ENCODE peak calls at places on chromosomes 6 and 20, in seven cellular contexts. E is activated CD4-positive, alpha-beta T cell treated with anti-CD3 and anti-CD28 coated beads for 4 hours; W is NCI-H1092; P is astrocyte of the spinal cord; D is iPS-NIHi11; N is SHP77; M is A549. B is an unnamed sample.

GRCh38 chr6:42417641-42418112 is 34.0 kb downstream of the TRERF1 start:
- DNase-seq in D (no peak), N (no peak), M (no peak), E (peak; percentile 39), W (no peak), P (peak; percentile 72), B (peak; percentile 78)

GRCh38 chr6:154053141-154053540 is 14.1 kb downstream of the OPRM1 start:
- DNase-seq in W (no peak), E (no peak), N (no peak), D (no peak), P (no peak), M (no peak), B (no peak)

GRCh38 chr20:60131375-60131774 is 173.2 kb downstream of the CDH26 start:
- DNase-seq in E (no peak), N (no peak), M (no peak), D (no peak), W (no peak), P (no peak), B (no peak)

GRCh38 chr20:9571783-9572182 is 57.4 kb downstream of the LAMP5 start:
- DNase-seq in D (no peak), N (no peak), M (no peak), P (no peak), W (no peak), E (no peak), B (no peak)

GRCh38 chr20:52801628-52802006 is 170.5 kb upstream of the TSHZ2 start:
- DNase-seq in W (no peak), N (no peak), D (no peak), P (no peak), M (no peak), E (no peak), B (no peak)

GRCh38 chr6:154805288-154805911 is 72.2 kb downstream of the SCAF8 start:
- DNase-seq in M (peak; percentile 52), N (no peak), E (no peak), D (peak; percentile 26), P (peak; percentile 62), W (peak; percentile 1), B (peak; percentile 47)

GRCh38 chr6:161370882-161371281 is 97.0 kb upstream of the AGPAT4 start:
- DNase-seq in M (peak; percentile 76), N (peak; percentile 58), P (peak; percentile 78), D (peak; percentile 81), E (peak; percentile 51), W (peak; percentile 68), B (peak; percentile 64)

GRCh38 chr6:57242505-57242904 is 20.4 kb upstream of the RAB23 start:
- DNase-seq in N (no peak), E (no peak), M (peak; percentile 71), W (no peak), D (no peak), P (peak; percentile 93), B (peak; percentile 81)

GRCh38 chr6:108156180-108156937 is 9.5 kb upstream of the NR2E1 start:
- DNase-seq in P (no peak), D (peak; percentile 33), W (no peak), M (no peak), E (no peak), N (no peak), B (peak; percentile 64)

GRCh38 chr20:46699651-46700359 is 9.6 kb upstream of the SLC2A10 start:
- DNase-seq in D (no peak), N (no peak), E (no peak), M (peak; percentile 35), W (no peak), P (no peak), B (no peak)

GRCh38 chr6:154991207-154991606 is 3.9 kb upstream of the TIAM2 start:
- DNase-seq in N (no peak), P (no peak), M (no peak), E (no peak), D (no peak), W (no peak), B (no peak)

GRCh38 chr6:162854734-162855191 is 127.0 kb downstream of the PACRG start:
- DNase-seq in W (no peak), N (peak; percentile 20), M (no peak), D (no peak), P (peak; percentile 7), E (no peak), B (no peak)

GRCh38 chr6:112979830-112980229 is 632.7 kb downstream of the RFPL4B start:
- DNase-seq in N (no peak), E (no peak), W (peak; percentile 1), P (peak; percentile 31), D (no peak), M (no peak), B (peak; percentile 49)

GRCh38 chr6:11971154-11971553 is 41.0 kb upstream of the HIVEP1 start:
- DNase-seq in N (no peak), P (peak; percentile 80), M (no peak), D (no peak), E (no peak), W (no peak), B (peak; percentile 87)

GRCh38 chr6:125970760-125971159 is 14.2 kb downstream of the HINT3 start:
- DNase-seq in P (no peak), D (no peak), E (no peak), M (no peak), W (no peak), N (no peak), B (no peak)

GRCh38 chr6:45590225-45590624 is 212.5 kb upstream of the SUPT3H start:
- DNase-seq in D (no peak), E (no peak), P (peak; percentile 83), W (no peak), N (no peak), M (peak; percentile 19), B (no peak)

GRCh38 chr6:79631800-79632172 is 657 bp downstream of the SH3BGRL2 start:
- DNase-seq in P (no peak), M (no peak), W (no peak), E (no peak), N (no peak), D (no peak), B (no peak)

GRCh38 chr6:72083976-72084375 is 197.6 kb downstream of the RIMS1 start:
- DNase-seq in E (no peak), D (no peak), N (no peak), P (no peak), W (no peak), M (no peak), B (no peak)

GRCh38 chr6:41967312-41968287 is 26.0 kb upstream of the CCND3 start:
- DNase-seq in P (no peak), N (no peak), E (no peak), D (no peak), W (no peak), M (peak; percentile 97), B (peak; percentile 32)

GRCh38 chr20:49981218-49982071 is 1.3 kb upstream of the SNAI1 start:
- DNase-seq in P (no peak), M (no peak), E (no peak), N (no peak), W (no peak), D (no peak), B (no peak)

GRCh38 chr6:150208606-150209352 is 65.9 kb downstream of the PPP1R14C start:
- DNase-seq in P (no peak), D (no peak), M (no peak), N (peak; percentile 87), W (peak; percentile 49), E (no peak), B (peak; percentile 27)

GRCh38 chr6:25640446-25640845 is 11.6 kb upstream of the SCGN start:
- DNase-seq in W (no peak), M (no peak), E (no peak), D (no peak), N (no peak), P (no peak), B (no peak)

GRCh38 chr6:4853782-4854511 is 77.7 kb downstream of the CDYL start:
- DNase-seq in M (peak; percentile 34), P (no peak), D (no peak), N (no peak), E (no peak), W (no peak), B (no peak)

GRCh38 chr20:47681977-47682812 is 103.1 kb downstream of the SULF2 start:
- DNase-seq in D (no peak), N (no peak), M (peak; percentile 43), W (no peak), P (no peak), E (no peak), B (peak; percentile 71)

GRCh38 chr6:3414704-3415453 is 42.0 kb downstream of the SLC22A23 start:
- DNase-seq in E (no peak), W (no peak), P (peak; percentile 68), N (no peak), M (no peak), D (peak; percentile 43), B (no peak)

GRCh38 chr6:170087946-170088348 is 202.9 kb downstream of the DLL1 start:
- DNase-seq in D (no peak), M (no peak), W (no peak), N (no peak), P (no peak), E (peak; percentile 46), B (no peak)

GRCh38 chr6:158556113-158556512 is 3.8 kb upstream of the TMEM181 start:
- DNase-seq in D (no peak), M (no peak), P (no peak), E (no peak), N (no peak), W (no peak), B (no peak)

GRCh38 chr6:156598316-156598715 is 178.9 kb upstream of the ARID1B start:
- DNase-seq in N (no peak), P (no peak), M (no peak), E (no peak), W (no peak), D (no peak), B (no peak)

GRCh38 chr6:106510090-106510970 is 119.0 kb downstream of the RTN4IP1 start:
- DNase-seq in M (peak; percentile 48), D (peak; percentile 55), P (peak; percentile 49), W (no peak), E (peak; percentile 78), N (no peak), B (peak; percentile 41)

GRCh38 chr6:14396826-14397517 is 279.4 kb downstream of the CD83 start:
- DNase-seq in E (no peak), P (peak; percentile 3), N (no peak), W (no peak), M (no peak), D (peak; percentile 83), B (peak; percentile 23)

GRCh38 chr6:23349521-23350147 is 776.4 kb upstream of the NRSN1 start:
- DNase-seq in M (peak; percentile 28), D (no peak), W (peak; percentile 61), P (peak; percentile 90), N (peak; percentile 10), E (no peak), B (peak; percentile 60)

GRCh38 chr6:37657117-37657886 is 40.4 kb downstream of the MDGA1 start:
- DNase-seq in D (no peak), E (no peak), M (peak; percentile 46), N (no peak), W (no peak), P (peak; percentile 54), B (no peak)

GRCh38 chr6:169738204-169738971 is 13.0 kb downstream of the DYNLT2 start:
- DNase-seq in P (no peak), M (no peak), N (no peak), D (no peak), E (no peak), W (no peak), B (peak; percentile 68)

GRCh38 chr20:21808863-21809664 is 103.6 kb downstream of the PAX1 start:
- DNase-seq in W (no peak), E (peak; percentile 5), M (peak; percentile 29), P (no peak), N (no peak), D (peak; percentile 95), B (no peak)

GRCh38 chr6:127879685-127880084 is 21.2 kb downstream of the THEMIS start:
- DNase-seq in D (peak; percentile 70), W (no peak), N (peak; percentile 7), M (no peak), E (peak; percentile 14), P (peak; percentile 15), B (peak; percentile 49)

B was measured in myocyte.